ENCODE peak calls at places on chromosomes 1 and 21, in four cellular contexts. V, P, D and B are unnamed samples.

GRCh38 chr1:98766241-98766640 is 104.7 kb downstream of the SNX7 start:
- DNase-seq in V (no peak), P (no peak), D (no peak), B (no peak)

GRCh38 chr1:157047064-157047410 is 1.5 kb upstream of the ARHGEF11 start:
- DNase-seq in V (no peak), P (no peak), D (no peak), B (no peak)

GRCh38 chr1:5574641-5575040 is 417.6 kb downstream of the NPHP4 start:
- DNase-seq in V (no peak), P (no peak), D (no peak), B (peak)

GRCh38 chr1:46535063-46535462 is 16.4 kb downstream of the KNCN start:
- DNase-seq in V (no peak), P (no peak), D (no peak), B (no peak)

GRCh38 chr1:166164995-166165660 is 1.7 kb downstream of the FAM78B start:
- DNase-seq in V (peak), P (peak), D (no peak), B (peak)

GRCh38 chr1:41510531-41511238 is 26.2 kb upstream of the EDN2 start:
- DNase-seq in V (no peak), P (no peak), D (no peak), B (no peak)

GRCh38 chr1:226678701-226679100 is 60.4 kb downstream of the ITPKB start:
- DNase-seq in V (no peak), P (no peak), D (no peak), B (no peak)

GRCh38 chr1:67732750-67733151 is 47.8 kb downstream of the GADD45A start:
- DNase-seq in V (no peak), P (no peak), D (no peak), B (no peak)

GRCh38 chr1:214941061-214941460 is 141.5 kb upstream of the KCNK2 start:
- DNase-seq in V (no peak), P (no peak), D (no peak), B (no peak)

GRCh38 chr21:29196021-29196663 is 65.7 kb downstream of the MAP3K7CL start:
- DNase-seq in V (peak), P (peak), D (peak), B (peak)